ENCODE peak calls at places on chromosomes 4 and X, in six cellular contexts. J is GM23248, K is right cardiac atrium, M is mammary epithelial cell, H is GM23338, W is cardiac muscle cell. T is an unnamed sample.

GRCh38 chr4:113908829-113909228 is 70.6 kb downstream of the ARSJ start:
- DNase-seq in J (peak; percentile 13), M (no peak), K (no peak), W (no peak), H (no peak), T (no peak)

GRCh38 chr4:123349401-123350190 is 47.0 kb upstream of the SPRY1 start:
- DNase-seq in H (no peak), J (no peak), K (no peak), M (no peak), W (no peak), T (no peak)

GRCh38 chr4:1043658-1044468 is 32.4 kb downstream of the FGFRL1 start:
- DNase-seq in K (peak; percentile 96), W (no peak), J (peak; percentile 100), M (peak; percentile 99), H (peak; percentile 66), T (peak; percentile 76)

GRCh38 chrX:11908371-11908770 is 150.3 kb downstream of the MSL3 start:
- DNase-seq in H (peak; percentile 57), W (peak; percentile 10), M (peak; percentile 25), K (no peak), J (peak; percentile 26), T (no peak)

GRCh38 chr4:15332377-15332776 is 95.5 kb upstream of the C1QTNF7 start:
- DNase-seq in J (peak; percentile 26), W (no peak), K (no peak), M (no peak), H (no peak), T (no peak)

GRCh38 chr4:144701683-144702233 is 55.8 kb downstream of the HHIP start:
- DNase-seq in W (no peak), J (no peak), H (no peak), M (no peak), K (no peak), T (no peak)

GRCh38 chr4:184355111-184355604 is 119.2 kb downstream of the IRF2 start:
- DNase-seq in M (peak; percentile 75), W (no peak), H (no peak), K (no peak), J (peak; percentile 82), T (peak; percentile 49)

GRCh38 chrX:25600776-25601175 is 537.4 kb upstream of the MAGEB18 start:
- DNase-seq in W (no peak), H (no peak), M (no peak), J (no peak), K (no peak), T (no peak)

GRCh38 chr4:138592801-138593200 is 350.7 kb upstream of the SLC7A11 start:
- DNase-seq in W (no peak), M (no peak), J (no peak), K (no peak), H (no peak), T (no peak)

GRCh38 chrX:70096052-70096451 is 33.8 kb downstream of the OTUD6A start:
- DNase-seq in K (no peak), W (peak; percentile 5), J (peak; percentile 16), H (peak; percentile 13), M (peak; percentile 14), T (peak; percentile 20)

DNA sequence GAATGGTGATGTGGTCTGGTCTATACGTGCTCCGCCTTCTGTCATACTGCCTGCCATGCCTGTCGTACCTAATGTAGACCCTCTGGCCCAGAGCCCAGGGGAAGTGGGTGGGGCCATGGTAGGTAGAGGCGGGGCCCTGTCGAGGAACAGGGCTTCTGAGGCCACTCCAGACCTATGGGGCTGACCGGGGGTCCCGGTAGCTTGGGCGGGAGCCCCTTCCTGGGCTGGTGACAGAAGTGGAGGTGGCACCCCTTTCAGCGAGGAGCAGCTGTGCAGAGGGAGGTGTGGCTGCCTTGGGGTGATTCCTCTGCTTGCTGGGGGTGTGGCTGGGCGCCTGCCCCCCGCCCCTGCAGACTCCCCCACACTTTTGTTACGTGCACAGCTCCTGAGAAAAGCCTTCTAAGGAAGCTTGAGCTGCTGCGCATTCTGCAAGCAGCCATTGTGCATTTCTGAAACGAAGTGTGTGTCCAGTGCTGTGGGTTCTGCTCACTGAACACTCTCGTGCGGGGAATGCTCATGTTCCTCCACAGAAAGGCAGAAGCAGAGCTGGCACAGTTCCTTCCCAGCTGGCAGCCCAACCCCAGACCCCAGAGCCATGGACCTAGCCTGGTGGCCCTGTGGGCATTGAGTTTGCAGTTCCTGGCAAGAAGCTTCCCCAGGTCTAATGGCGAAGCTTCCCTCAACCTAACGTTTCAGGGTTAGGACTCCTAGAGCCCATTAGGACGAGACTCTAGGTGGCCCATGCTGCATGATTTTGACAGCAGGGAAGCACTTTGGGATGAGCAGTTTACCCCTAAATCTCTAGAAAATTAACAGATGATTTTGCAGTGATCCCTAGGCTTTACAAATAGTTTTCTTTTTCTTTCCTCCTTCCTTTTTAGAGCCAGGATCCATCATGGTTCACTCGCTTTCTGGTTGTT is 72.7 kb upstream of the HGFAC start:
- DNase-seq in M (no peak), H (no peak), K (peak; percentile 17), J (no peak), W (no peak), T (no peak)
- H3K27ac ChIP-seq in M (no peak overlapping the region), H (peak overlapping the region; percentile 8), K (no peak overlapping the region), J (peak overlapping the region; percentile 75), W (no peak overlapping the region), T (no peak overlapping the region)

DNA sequence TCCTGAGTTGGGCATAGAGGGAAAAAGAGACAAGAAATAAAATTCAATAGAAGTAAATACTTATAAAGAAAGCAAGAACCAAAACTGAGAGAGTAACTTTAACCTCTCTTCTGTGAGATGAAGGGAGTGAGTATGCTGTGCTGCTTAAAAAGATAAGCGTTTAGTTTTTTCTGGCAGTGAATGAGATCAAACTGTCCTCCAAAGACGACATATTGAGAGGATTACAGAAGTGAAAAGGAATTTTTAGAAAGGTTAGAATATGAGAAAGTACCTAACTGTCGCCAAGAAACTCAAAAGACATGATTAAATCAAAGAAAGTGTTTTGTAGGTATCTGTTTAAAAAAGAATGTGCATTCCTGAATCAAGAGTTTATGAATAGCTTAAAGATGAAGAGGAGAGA is 16.0 kb downstream of the GAB1 start:
- DNase-seq in W (no peak), M (no peak), K (no peak), H (no peak), J (no peak), T (no peak)
- H3K4me1 ChIP-seq in W (peaks cover 63% of the 10 kb centered on the region), M (peaks cover 47% of the 10 kb centered on the region), K (peaks cover 10% of the 10 kb centered on the region), H (peaks cover 62% of the 10 kb centered on the region), J (peaks cover 20% of the 10 kb centered on the region), T (peaks cover 50% of the 10 kb centered on the region)

GRCh38 chr4:125359960-125360628 is 45.3 kb downstream of the FAT4 start:
- DNase-seq in K (no peak), W (no peak), M (no peak), J (peak; percentile 7), H (no peak), T (no peak)
- H3K27ac ChIP-seq in K (no peak overlapping the region), W (no peak overlapping the region), M (no peak overlapping the region), J (no peak overlapping the region), H (no peak overlapping the region), T (no peak overlapping the region)

GRCh38 chr4:7910721-7911015 is 29.0 kb downstream of the AFAP1 start:
- DNase-seq in K (no peak), M (no peak), J (no peak), W (no peak), H (no peak), T (no peak)
- H3K4me1 ChIP-seq in K (peaks cover 15% of the 10 kb centered on the region), M (peaks cover 34% of the 10 kb centered on the region), J (peaks cover 66% of the 10 kb centered on the region), W (peaks cover 38% of the 10 kb centered on the region), H (peaks cover 68% of the 10 kb centered on the region), T (no peaks in the 10 kb centered on the region)

T was measured in foreskin keratinocyte.